ENCODE peak calls at places on chromosome 12, in eight cellular contexts. F, X, H, B, U, M, Q and R are unnamed samples. For H3K4me1, the result is how much of the 10 kb centered on the place peaks cover.

GRCh38 chr12:93098077-93098476 is 169.0 kb upstream of the EEA1 start:
- DNase-seq in F (peak), X (peak), H (peak), B (no peak), U (no peak), M (peak), Q (peak), R (no peak)

GRCh38 chr12:12612403-12612802 is 727 bp downstream of the CREBL2 start:
- DNase-seq in F (no peak), X (no peak), H (no peak), B (peak), U (peak), M (peak), Q (no peak), R (no peak)

GRCh38 chr12:106915635-106916026 is 40.1 kb upstream of the TMEM263 start:
- DNase-seq in F (no peak), X (no peak), H (no peak), B (no peak), U (no peak), M (no peak), Q (no peak), R (no peak)

GRCh38 chr12:26767116-26767515 is 65.9 kb downstream of the ITPR2 start:
- DNase-seq in F (no peak), X (no peak), H (no peak), B (no peak), U (no peak), M (no peak), Q (no peak), R (no peak)

GRCh38 chr12:15625075-15625474 is 164.1 kb downstream of the EPS8 start:
- DNase-seq in F (no peak), X (no peak), H (no peak), B (no peak), U (no peak), M (no peak), Q (no peak), R (no peak)

GRCh38 chr12:106238146-106238545 is 9.7 kb downstream of the CKAP4 start:
- DNase-seq in F (no peak), X (peak), H (no peak), B (no peak), U (no peak), M (no peak), Q (no peak), R (no peak)

GRCh38 chr12:57545809-57546437 is 1.1 kb downstream of the DCTN2 start:
- DNase-seq in F (no peak), X (no peak), H (peak), B (no peak), U (no peak), M (no peak), Q (no peak), R (peak)

GRCh38 chr12:62632521-62632920 is 165.9 kb downstream of the MON2 start:
- DNase-seq in F (peak), X (peak), H (peak), B (peak), U (no peak), M (no peak), Q (peak), R (peak)

GRCh38 chr12:22321018-22321605 is 13.4 kb downstream of the ST8SIA1 start:
- DNase-seq in F (peak), X (no peak), H (no peak), B (no peak), U (no peak), M (no peak), Q (no peak), R (no peak)

GRCh38 chr12:111759276-111759675 is 7.5 kb upstream of the ALDH2 start:
- DNase-seq in F (no peak), X (no peak), H (no peak), B (no peak), U (no peak), M (no peak), Q (no peak), R (no peak)

GRCh38 chr12:45637706-45638105 is 91.8 kb upstream of the ARID2 start:
- DNase-seq in F (no peak), X (no peak), H (no peak), B (peak), U (no peak), M (no peak), Q (no peak), R (no peak)

GRCh38 chr12:10669533-10669932 is 4.3 kb downstream of the STYK1 start:
- DNase-seq in F (no peak), X (no peak), H (no peak), B (no peak), U (no peak), M (no peak), Q (no peak), R (no peak)

GRCh38 chr12:24960222-24960855 is 11.4 kb upstream of the BCAT1 start:
- DNase-seq in F (no peak), X (no peak), H (peak), B (peak), U (no peak), M (no peak), Q (no peak), R (no peak)

GRCh38 chr12:57793920-57794319 is 11.3 kb downstream of the TSFM start:
- DNase-seq in F (no peak), X (no peak), H (no peak), B (peak), U (no peak), M (no peak), Q (no peak), R (no peak)

GRCh38 chr12:15829949-15830348 is 40.8 kb upstream of the EPS8 start:
- DNase-seq in F (no peak), X (no peak), H (no peak), B (peak), U (no peak), M (no peak), Q (no peak), R (no peak)

GRCh38 chr12:84136862-84137367 is 775.7 kb downstream of the SLC6A15 start:
- DNase-seq in F (no peak), X (no peak), H (no peak), B (peak), U (no peak), M (no peak), Q (no peak), R (no peak)

GRCh38 chr12:99059824-99060526 is 414.9 kb downstream of the APAF1 start:
- DNase-seq in F (no peak), X (no peak), H (no peak), B (peak), U (no peak), M (no peak), Q (no peak), R (no peak)

GRCh38 chr12:66603458-66603857 is 75.4 kb downstream of the GRIP1 start:
- DNase-seq in F (no peak), X (no peak), H (no peak), B (no peak), U (no peak), M (no peak), Q (no peak), R (peak)

GRCh38 chr12:72315858-72316257 is 43.7 kb downstream of the TRHDE start:
- DNase-seq in F (no peak), X (no peak), H (no peak), B (no peak), U (no peak), M (no peak), Q (no peak), R (no peak)

GRCh38 chr12:45050331-45050750 is 558 bp downstream of the DBX2 start:
- DNase-seq in F (no peak), X (no peak), H (no peak), B (peak), U (no peak), M (no peak), Q (no peak), R (no peak)

GRCh38 chr12:106183735-106184134 is 45.0 kb upstream of the NUAK1 start:
- DNase-seq in F (no peak), X (no peak), H (no peak), B (no peak), U (no peak), M (no peak), Q (no peak), R (no peak)

GRCh38 chr12:128425883-128426282 is 158.9 kb downstream of the TMEM132C start:
- DNase-seq in F (no peak), X (no peak), H (no peak), B (no peak), U (no peak), M (no peak), Q (no peak), R (no peak)

GRCh38 chr12:2776129-2776806 is 18.5 kb upstream of the FKBP4 start:
- DNase-seq in F (no peak), X (no peak), H (no peak), B (no peak), U (no peak), M (no peak), Q (no peak), R (no peak)

GRCh38 chr12:64826234-64826633 is 1.8 kb downstream of the TBC1D30 start:
- DNase-seq in F (no peak), X (peak), H (peak), B (peak), U (peak), M (no peak), Q (peak), R (no peak)

DNA sequence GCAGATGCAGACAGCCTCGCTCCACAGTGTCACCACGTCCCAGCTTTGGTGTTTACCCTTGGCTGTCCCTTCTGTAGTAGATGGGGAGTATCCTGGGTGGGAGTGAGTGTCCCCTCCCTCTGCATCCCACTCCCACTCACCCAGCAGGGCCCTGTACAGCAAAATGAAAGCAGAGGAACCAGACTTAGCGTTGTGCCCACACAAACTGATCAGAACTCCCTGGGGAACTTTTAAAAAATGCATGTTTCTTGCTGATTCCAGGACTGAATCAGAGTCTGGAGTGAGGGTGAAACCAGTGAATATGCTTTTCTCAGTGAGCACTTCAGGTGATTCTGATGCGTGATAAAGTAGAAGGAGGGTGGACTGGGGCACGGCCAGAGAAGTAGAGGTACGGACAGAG is 2.9 kb downstream of the ACVRL1 start:
- DNase-seq in F (no peak), X (no peak), H (no peak), B (no peak), U (no peak), M (no peak), Q (no peak), R (no peak)
- H3K4me1 ChIP-seq in F (under half), X (half or more), H (under half), B (under half), U (under half), M (under half), Q (under half), R (under half)

GRCh38 chr12:817941-818600 is 65.7 kb downstream of the WNK1 start:
- DNase-seq in F (no peak), X (no peak), H (no peak), B (no peak), U (no peak), M (no peak), Q (no peak), R (no peak)
- H3K4me3 ChIP-seq in F (no peak), X (no peak), H (no peak), B (no peak), U (no peak), M (no peak), Q (no peak), R (no peak)

GRCh38 chr12:89278862-89279261 is 73.4 kb downstream of the DUSP6 start:
- DNase-seq in F (no peak), X (no peak), H (no peak), B (no peak), U (no peak), M (no peak), Q (no peak), R (no peak)

GRCh38 chr12:89279499-89279898 is 72.8 kb downstream of the DUSP6 start:
- DNase-seq in F (no peak), X (no peak), H (no peak), B (no peak), U (no peak), M (no peak), Q (no peak), R (no peak)

GRCh38 chr12:89281534-89281857 is 70.8 kb downstream of the DUSP6 start:
- DNase-seq in F (no peak), X (no peak), H (no peak), B (no peak), U (no peak), M (no peak), Q (no peak), R (no peak)

GRCh38 chr12:89278169-89278568 is 74.1 kb downstream of the DUSP6 start:
- DNase-seq in F (no peak), X (no peak), H (no peak), B (no peak), U (no peak), M (no peak), Q (no peak), R (no peak)

GRCh38 chr12:89280833-89281533 is 71.3 kb downstream of the DUSP6 start:
- DNase-seq in F (no peak), X (peak), H (no peak), B (no peak), U (no peak), M (no peak), Q (no peak), R (no peak)
- H3K4me1 ChIP-seq in F (under half), X (under half), H (under half), B (under half), U (under half), M (under half), Q (under half), R (under half)

GRCh38 chr12:53978477-53979356 is 4.0 kb upstream of the HOTAIR start:
- DNase-seq in F (no peak), X (no peak), H (peak), B (no peak), U (peak), M (no peak), Q (no peak), R (no peak)
- H3K4me3 ChIP-seq in F (no peak), X (no peak), H (no peak), B (no peak), U (no peak), M (no peak), Q (no peak), R (no peak)

GRCh38 chr12:6378709-6379427 is 3.5 kb upstream of the SCNN1A start:
- DNase-seq in F (no peak), X (no peak), H (no peak), B (no peak), U (no peak), M (no peak), Q (no peak), R (no peak)
- H3K4me1 ChIP-seq in F (under half), X (under half), H (half or more), B (under half), U (under half), M (under half), Q (under half), R (under half)

GRCh38 chr12:108823804-108824203 is 33.6 kb downstream of the SSH1 start:
- DNase-seq in F (peak), X (no peak), H (no peak), B (no peak), U (no peak), M (no peak), Q (no peak), R (no peak)

GRCh38 chr12:108827941-108828340 is 29.4 kb downstream of the SSH1 start:
- DNase-seq in F (peak), X (no peak), H (no peak), B (peak), U (no peak), M (no peak), Q (no peak), R (no peak)

GRCh38 chr12:108826807-108827721 is 30.3 kb downstream of the SSH1 start:
- DNase-seq in F (peak), X (peak), H (no peak), B (peak), U (no peak), M (no peak), Q (no peak), R (no peak)

GRCh38 chr12:108825205-108825950 is 32.0 kb downstream of the SSH1 start:
- DNase-seq in F (no peak), X (no peak), H (no peak), B (peak), U (no peak), M (no peak), Q (no peak), R (no peak)

DNA sequence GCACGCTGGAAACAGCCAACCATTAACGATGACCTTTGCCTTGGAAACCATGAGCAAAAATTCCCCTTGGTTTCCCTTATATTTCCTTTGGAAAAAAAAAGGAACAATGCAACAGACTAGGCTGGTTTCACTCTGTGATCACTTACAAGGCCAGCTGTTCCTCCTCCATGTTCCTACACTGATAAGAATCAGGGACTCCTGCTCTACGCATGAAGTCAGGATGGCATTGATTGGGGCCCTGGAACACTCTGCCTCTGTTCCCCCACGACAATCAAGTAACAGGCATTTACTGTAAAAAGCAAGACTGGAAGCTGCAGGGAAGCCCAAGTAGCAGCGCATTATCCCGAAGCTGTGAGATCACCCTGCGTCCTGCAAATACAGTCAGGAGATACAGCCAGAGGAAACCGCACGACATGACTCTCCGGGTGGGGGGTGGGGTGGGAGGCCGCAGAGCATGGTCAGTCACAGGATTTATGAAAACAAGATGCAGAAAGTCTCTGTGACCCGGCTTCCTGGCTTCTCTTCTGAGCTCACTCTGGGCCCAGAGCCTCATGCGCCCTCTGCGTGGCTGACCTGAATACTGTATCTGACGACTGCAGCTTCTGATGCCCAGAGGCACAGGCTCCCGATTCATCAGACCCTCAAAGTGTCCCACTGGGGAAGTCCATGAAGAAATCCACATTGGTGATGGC is 31.1 kb downstream of the SSH1 start:
- DNase-seq in F (peak), X (peak), H (peak), B (peak), U (no peak), M (no peak), Q (peak), R (no peak)
- H3K4me3 ChIP-seq in F (no peak), X (peak), H (no peak), B (peak), U (no peak), M (no peak), Q (peak), R (no peak)

DNA sequence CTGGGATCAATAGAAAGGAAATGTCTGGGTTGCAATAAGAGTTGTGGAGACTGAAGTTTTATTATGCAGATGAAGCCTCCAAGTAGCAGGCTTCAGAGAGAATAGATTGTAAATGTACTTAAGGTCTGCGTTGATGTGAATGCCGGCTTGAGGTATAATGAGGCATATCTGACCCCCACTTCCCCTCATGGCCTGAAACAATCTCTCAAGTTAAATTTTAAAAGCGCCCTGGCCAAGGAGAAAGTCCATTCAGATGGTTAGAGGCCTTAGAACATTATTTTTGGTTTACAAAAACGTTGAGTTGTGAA is 28.3 kb upstream of the HIGD1C start:
- DNase-seq in F (no peak), X (no peak), H (no peak), B (no peak), U (peak), M (no peak), Q (no peak), R (peak)
- H3K4me1 ChIP-seq in F (under half), X (half or more), H (under half), B (under half), U (half or more), M (under half), Q (under half), R (under half)

GRCh38 chr12:113555226-113555625 is 83.6 kb upstream of the LHX5 start:
- DNase-seq in F (no peak), X (no peak), H (no peak), B (no peak), U (no peak), M (no peak), Q (no peak), R (no peak)
- H3K4me3 ChIP-seq in F (no peak), X (no peak), H (no peak), B (no peak), U (no peak), M (no peak), Q (no peak), R (no peak)

GRCh38 chr12:94712852-94713545 is 62.6 kb upstream of the TMCC3 start:
- DNase-seq in F (no peak), X (no peak), H (no peak), B (no peak), U (no peak), M (no peak), Q (no peak), R (no peak)
- H3K4me1 ChIP-seq in F (under half), X (under half), H (under half), B (under half), U (under half), M (under half), Q (under half), R (under half)

DNA sequence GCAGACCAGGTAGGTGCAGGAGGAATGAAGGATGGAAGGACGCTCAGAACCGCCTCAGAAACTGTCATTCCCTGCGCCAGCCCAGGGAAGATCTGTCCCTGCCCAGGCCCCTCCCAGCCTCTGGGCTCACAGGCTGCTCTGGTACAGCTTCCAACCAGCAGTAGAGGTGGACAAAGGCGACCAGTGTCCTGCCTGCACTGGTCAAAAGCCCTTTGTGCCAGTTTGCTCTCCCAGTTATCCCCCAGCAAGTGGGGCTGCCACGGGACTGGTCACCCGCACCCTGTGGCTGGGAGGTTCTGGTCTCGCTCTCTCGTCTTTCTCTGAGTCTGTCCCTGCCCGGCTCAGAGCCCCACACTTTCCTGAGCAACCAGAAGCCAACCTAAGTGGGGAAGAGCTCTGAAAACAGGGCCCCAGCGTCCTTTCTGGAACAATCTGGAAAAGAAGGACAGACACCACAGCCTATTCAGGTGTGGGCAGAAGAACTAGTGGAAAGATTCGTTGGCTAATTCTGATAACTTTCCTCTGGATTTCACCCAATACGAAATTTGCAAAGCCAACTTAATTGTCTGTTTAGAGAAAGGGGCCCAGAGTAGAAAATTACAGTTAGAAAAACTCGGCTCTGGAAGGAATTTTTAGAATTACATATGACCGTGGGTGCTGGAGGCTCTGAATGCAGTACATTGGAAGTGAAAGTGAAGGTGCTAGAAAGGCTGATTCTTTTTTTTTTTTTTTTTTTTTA is 21.7 kb downstream of the SNRNP35 start:
- DNase-seq in F (no peak), X (no peak), H (no peak), B (no peak), U (no peak), M (no peak), Q (no peak), R (no peak)
- H3K4me3 ChIP-seq in F (no peak), X (peak), H (no peak), B (no peak), U (no peak), M (no peak), Q (no peak), R (no peak)